ENCODE peak calls at places on chromosomes 13 and 19, in eight cellular contexts. O is activated naive CD8-positive, alpha-beta T cell treated with anti-CD3 and anti-CD28 coated beads, Interleukin-2, amount 50 U/mL, for 24 hours; Y is activated naive CD4-positive, alpha-beta T cell treated with Interleukin-2 at 50 U/mL for 16 hours; T is astrocyte; S is activated CD4-positive, alpha-beta T cell treated with anti-CD3 and anti-CD28 coated beads, Interleukin-2, amount 50 U/mL, for 48 hours; P is neuronal stem cell; L is LNCaP clone FGC; J is ovary. G is an unnamed sample.
A peak's percentile ranks its signal among the peaks of the same experiment; 100 is the strongest.

GRCh38 chr13:110921209-110921608 is 6.3 kb upstream of the ANKRD10 start:
- DNase-seq in O (peak; percentile 43), Y (no peak), T (no peak), S (no peak), P (no peak), L (no peak), J (no peak), G (no peak)

GRCh38 chr13:75870397-75870801 is 234.3 kb downstream of the LMO7 start:
- DNase-seq in O (no peak), Y (peak; percentile 6), T (no peak), S (peak; percentile 9), P (peak; percentile 20), L (no peak), J (no peak), G (peak; percentile 3)

GRCh38 chr19:46016426-46017094 is 6.3 kb downstream of the PGLYRP1 start:
- DNase-seq in O (peak; percentile 85), Y (peak; percentile 85), T (peak; percentile 38), S (peak; percentile 86), P (peak; percentile 81), L (no peak), J (peak; percentile 84), G (peak; percentile 79)

GRCh38 chr19:40625406-40626120 is 24.4 kb downstream of the LTBP4 start:
- DNase-seq in O (no peak), Y (no peak), T (no peak), S (no peak), P (no peak), L (no peak), J (no peak), G (no peak)

GRCh38 chr19:46000497-46001246 is 5.4 kb downstream of the CCDC61 start:
- DNase-seq in O (peak; percentile 63), Y (peak; percentile 68), T (no peak), S (peak; percentile 66), P (peak; percentile 40), L (no peak), J (no peak), G (peak; percentile 65)

GRCh38 chr19:3404324-3405260 is 38.2 kb downstream of the NFIC start:
- DNase-seq in O (no peak), Y (no peak), T (peak; percentile 83), S (no peak), P (no peak), L (no peak), J (peak; percentile 92), G (no peak)

GRCh38 chr13:32537580-32538233 is 888 bp downstream of the N4BP2L2 start:
- DNase-seq in O (peak; percentile 60), Y (peak; percentile 44), T (no peak), S (peak; percentile 55), P (no peak), L (no peak), J (peak; percentile 57), G (no peak)

GRCh38 chr13:35475131-35475959 is 1.1 kb downstream of the MAB21L1 start:
- DNase-seq in O (no peak), Y (no peak), T (peak; percentile 26), S (peak; percentile 7), P (peak; percentile 61), L (no peak), J (peak; percentile 69), G (no peak)

G was measured in NCI-H1105 treated with DMSO at 0.1 percent for 48 hours.